ENCODE peak calls at places on chromosome 16, in eight cellular contexts. One of them, this sample, is unnamed.

GRCh38 chr16:50684823-50685455 is 3.8 kb upstream of the SNX20 start:
- DNase-seq in left lung: peak
- DNase-seq in testis: no peak
- DNase-seq in GM23248: no peak
- DNase-seq in body of pancreas: no peak
- DNase-seq in spleen: no peak
- DNase-seq in CD8-positive, alpha-beta memory T cell: no peak
- DNase-seq in iPS DF 6.9: no peak
- DNase-seq in this sample: no peak

GRCh38 chr16:7218936-7219335 is 113.7 kb upstream of the RBFOX1 start:
- DNase-seq in body of pancreas: no peak
- DNase-seq in GM23248: no peak
- DNase-seq in left lung: no peak
- DNase-seq in spleen: no peak
- DNase-seq in iPS DF 6.9: no peak
- DNase-seq in CD8-positive, alpha-beta memory T cell: no peak
- DNase-seq in testis: no peak
- DNase-seq in this sample: no peak

GRCh38 chr16:54627616-54628015 is 303.0 kb upstream of the IRX5 start:
- DNase-seq in CD8-positive, alpha-beta memory T cell: no peak
- DNase-seq in iPS DF 6.9: no peak
- DNase-seq in testis: no peak
- DNase-seq in GM23248: peak
- DNase-seq in left lung: no peak
- DNase-seq in spleen: no peak
- DNase-seq in body of pancreas: no peak
- DNase-seq in this sample: no peak

GRCh38 chr16:23365602-23366240 is 63.6 kb downstream of the SCNN1B start:
- DNase-seq in GM23248: no peak
- DNase-seq in left lung: no peak
- DNase-seq in iPS DF 6.9: no peak
- DNase-seq in CD8-positive, alpha-beta memory T cell: no peak
- DNase-seq in testis: no peak
- DNase-seq in spleen: no peak
- DNase-seq in body of pancreas: peak
- DNase-seq in this sample: no peak

GRCh38 chr16:1870365-1871082 is 1.4 kb downstream of the MEIOB start:
- DNase-seq in testis: no peak
- DNase-seq in CD8-positive, alpha-beta memory T cell: no peak
- DNase-seq in iPS DF 6.9: no peak
- DNase-seq in body of pancreas: no peak
- DNase-seq in GM23248: peak
- DNase-seq in left lung: no peak
- DNase-seq in spleen: no peak
- DNase-seq in this sample: peak

GRCh38 chr16:68503334-68503733 is 35.8 kb upstream of the ZFP90 start:
- DNase-seq in GM23248: peak
- DNase-seq in left lung: no peak
- DNase-seq in testis: no peak
- DNase-seq in body of pancreas: no peak
- DNase-seq in spleen: no peak
- DNase-seq in CD8-positive, alpha-beta memory T cell: no peak
- DNase-seq in iPS DF 6.9: no peak
- DNase-seq in this sample: no peak

GRCh38 chr16:20799599-20799998 is 6.7 kb downstream of the ERI2 start:
- DNase-seq in left lung: no peak
- DNase-seq in CD8-positive, alpha-beta memory T cell: peak
- DNase-seq in spleen: no peak
- DNase-seq in GM23248: peak
- DNase-seq in testis: no peak
- DNase-seq in body of pancreas: no peak
- DNase-seq in iPS DF 6.9: no peak
- DNase-seq in this sample: no peak

GRCh38 chr16:84244728-84245127 is 4.9 kb upstream of the KCNG4 start:
- DNase-seq in CD8-positive, alpha-beta memory T cell: no peak
- DNase-seq in spleen: no peak
- DNase-seq in iPS DF 6.9: no peak
- DNase-seq in left lung: no peak
- DNase-seq in body of pancreas: no peak
- DNase-seq in GM23248: no peak
- DNase-seq in testis: no peak
- DNase-seq in this sample: no peak

GRCh38 chr16:12009922-12010321 is 33.4 kb downstream of the SNX29 start:
- DNase-seq in GM23248: no peak
- DNase-seq in left lung: no peak
- DNase-seq in CD8-positive, alpha-beta memory T cell: no peak
- DNase-seq in body of pancreas: no peak
- DNase-seq in testis: no peak
- DNase-seq in iPS DF 6.9: no peak
- DNase-seq in spleen: no peak
- DNase-seq in this sample: no peak

GRCh38 chr16:12613131-12613991 is 190.3 kb downstream of the CPPED1 start:
- DNase-seq in testis: no peak
- DNase-seq in body of pancreas: no peak
- DNase-seq in spleen: no peak
- DNase-seq in CD8-positive, alpha-beta memory T cell: no peak
- DNase-seq in GM23248: peak
- DNase-seq in left lung: no peak
- DNase-seq in iPS DF 6.9: peak
- DNase-seq in this sample: peak

GRCh38 chr16:67185003-67185865 is 1.5 kb upstream of the MATCAP1 start:
- DNase-seq in GM23248: peak
- DNase-seq in body of pancreas: peak
- DNase-seq in left lung: peak
- DNase-seq in testis: peak
- DNase-seq in spleen: peak
- DNase-seq in iPS DF 6.9: no peak
- DNase-seq in CD8-positive, alpha-beta memory T cell: peak
- DNase-seq in this sample: no peak

GRCh38 chr16:66045626-66046025 is 320.9 kb upstream of the CDH5 start:
- DNase-seq in body of pancreas: no peak
- DNase-seq in CD8-positive, alpha-beta memory T cell: no peak
- DNase-seq in spleen: no peak
- DNase-seq in left lung: no peak
- DNase-seq in iPS DF 6.9: no peak
- DNase-seq in GM23248: peak
- DNase-seq in testis: no peak
- DNase-seq in this sample: no peak

GRCh38 chr16:11420895-11421294 is 75.6 kb downstream of the RMI2 start:
- DNase-seq in testis: no peak
- DNase-seq in left lung: peak
- DNase-seq in CD8-positive, alpha-beta memory T cell: no peak
- DNase-seq in iPS DF 6.9: no peak
- DNase-seq in spleen: no peak
- DNase-seq in body of pancreas: no peak
- DNase-seq in GM23248: no peak
- DNase-seq in this sample: no peak

GRCh38 chr16:10180771-10181163 is 1.5 kb downstream of the GRIN2A start:
- DNase-seq in CD8-positive, alpha-beta memory T cell: no peak
- DNase-seq in testis: peak
- DNase-seq in body of pancreas: peak
- DNase-seq in iPS DF 6.9: no peak
- DNase-seq in left lung: peak
- DNase-seq in spleen: peak
- DNase-seq in GM23248: peak
- DNase-seq in this sample: no peak

GRCh38 chr16:78925071-78925714 is 675.3 kb downstream of the MAF start:
- DNase-seq in spleen: no peak
- DNase-seq in iPS DF 6.9: peak
- DNase-seq in body of pancreas: peak
- DNase-seq in GM23248: peak
- DNase-seq in left lung: no peak
- DNase-seq in testis: peak
- DNase-seq in CD8-positive, alpha-beta memory T cell: peak
- DNase-seq in this sample: no peak

GRCh38 chr16:25014500-25015147 is 545 bp downstream of the ARHGAP17 start:
- DNase-seq in iPS DF 6.9: no peak
- DNase-seq in testis: peak
- DNase-seq in CD8-positive, alpha-beta memory T cell: peak
- DNase-seq in spleen: peak
- DNase-seq in body of pancreas: peak
- DNase-seq in GM23248: peak
- DNase-seq in left lung: peak
- DNase-seq in this sample: no peak

GRCh38 chr16:57763290-57764005 is 27.9 kb downstream of the KATNB1 start:
- DNase-seq in left lung: peak
- DNase-seq in GM23248: no peak
- DNase-seq in testis: no peak
- DNase-seq in body of pancreas: no peak
- DNase-seq in CD8-positive, alpha-beta memory T cell: no peak
- DNase-seq in iPS DF 6.9: no peak
- DNase-seq in spleen: no peak
- DNase-seq in this sample: no peak
- H3K27ac ChIP-seq in left lung: no peak
- H3K27ac ChIP-seq in GM23248: no peak
- H3K27ac ChIP-seq in testis: no peak
- H3K27ac ChIP-seq in body of pancreas: no peak
- H3K27ac ChIP-seq in CD8-positive, alpha-beta memory T cell: no peak
- H3K27ac ChIP-seq in iPS DF 6.9: no peak
- H3K27ac ChIP-seq in spleen: no peak
- H3K27ac ChIP-seq in this sample: peak

DNA sequence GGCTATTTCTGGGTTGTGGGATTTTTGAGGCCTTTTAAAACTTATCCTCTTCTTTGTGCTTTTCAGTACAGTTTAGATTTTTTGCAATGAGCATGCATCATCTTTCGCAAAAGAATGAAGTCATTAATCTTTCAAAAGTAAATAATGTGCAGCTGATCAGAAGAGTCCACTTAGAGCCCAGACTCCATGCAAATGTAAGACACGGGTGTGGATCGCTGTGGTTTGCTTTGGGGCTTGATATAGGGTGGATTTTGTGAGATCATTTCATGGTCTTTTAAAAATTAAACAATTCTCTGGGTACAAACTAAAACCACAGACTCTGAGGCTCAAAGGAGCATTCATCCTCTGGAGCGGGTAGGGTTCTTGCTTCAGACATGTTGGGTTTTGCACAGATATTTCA is 129.5 kb upstream of the PLCG2 start:
- DNase-seq in GM23248: no peak
- DNase-seq in iPS DF 6.9: no peak
- DNase-seq in body of pancreas: no peak
- DNase-seq in spleen: no peak
- DNase-seq in left lung: no peak
- DNase-seq in CD8-positive, alpha-beta memory T cell: no peak
- DNase-seq in testis: no peak
- DNase-seq in this sample: no peak
- H3K27ac ChIP-seq in GM23248: no peak
- H3K27ac ChIP-seq in iPS DF 6.9: no peak
- H3K27ac ChIP-seq in body of pancreas: no peak
- H3K27ac ChIP-seq in spleen: no peak
- H3K27ac ChIP-seq in left lung: peak
- H3K27ac ChIP-seq in CD8-positive, alpha-beta memory T cell: no peak
- H3K27ac ChIP-seq in testis: no peak
- H3K27ac ChIP-seq in this sample: no peak

DNA sequence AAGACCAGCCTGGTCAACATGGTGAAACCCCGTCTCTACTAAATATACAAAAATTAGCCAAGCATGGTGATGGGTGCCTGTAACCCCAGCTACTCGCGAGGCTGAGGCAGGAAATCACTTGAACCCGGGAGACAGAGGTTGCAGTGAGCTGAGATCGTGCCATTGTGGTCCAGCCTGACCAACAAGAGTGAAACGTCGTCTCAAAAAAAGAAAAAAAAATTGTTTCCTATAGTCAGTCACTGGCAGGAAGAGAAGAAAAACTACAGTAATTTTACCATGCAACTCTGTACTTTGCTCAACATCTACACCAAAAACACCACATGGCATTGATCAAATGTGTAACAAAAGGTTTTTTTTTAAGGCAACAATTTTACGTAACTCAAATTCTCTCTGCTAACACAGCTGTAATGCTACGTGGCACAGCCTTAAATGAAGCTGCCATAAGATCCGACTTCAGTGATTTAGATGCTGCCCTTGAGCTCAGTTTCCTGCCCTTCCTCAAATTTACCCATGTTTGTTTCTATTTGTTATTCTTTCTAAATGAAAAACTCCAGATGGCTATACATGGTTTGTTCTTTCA is 40.2 kb downstream of the CNOT1 start:
- DNase-seq in left lung: no peak
- DNase-seq in iPS DF 6.9: no peak
- DNase-seq in body of pancreas: no peak
- DNase-seq in testis: no peak
- DNase-seq in spleen: no peak
- DNase-seq in GM23248: peak
- DNase-seq in CD8-positive, alpha-beta memory T cell: no peak
- DNase-seq in this sample: no peak
- H3K27ac ChIP-seq in left lung: no peak
- H3K27ac ChIP-seq in iPS DF 6.9: no peak
- H3K27ac ChIP-seq in body of pancreas: no peak
- H3K27ac ChIP-seq in testis: no peak
- H3K27ac ChIP-seq in spleen: peak
- H3K27ac ChIP-seq in GM23248: peak
- H3K27ac ChIP-seq in CD8-positive, alpha-beta memory T cell: no peak
- H3K27ac ChIP-seq in this sample: no peak

GRCh38 chr16:27638833-27639587 is 89.1 kb downstream of the KATNIP start:
- DNase-seq in spleen: no peak
- DNase-seq in GM23248: no peak
- DNase-seq in CD8-positive, alpha-beta memory T cell: no peak
- DNase-seq in left lung: no peak
- DNase-seq in iPS DF 6.9: no peak
- DNase-seq in testis: no peak
- DNase-seq in body of pancreas: no peak
- DNase-seq in this sample: peak

GRCh38 chr16:27641260-27641659 is 91.3 kb downstream of the KATNIP start:
- DNase-seq in CD8-positive, alpha-beta memory T cell: no peak
- DNase-seq in spleen: no peak
- DNase-seq in testis: peak
- DNase-seq in GM23248: no peak
- DNase-seq in body of pancreas: no peak
- DNase-seq in left lung: no peak
- DNase-seq in iPS DF 6.9: no peak
- DNase-seq in this sample: no peak

GRCh38 chr16:27642753-27643152 is 92.8 kb downstream of the KATNIP start:
- DNase-seq in body of pancreas: no peak
- DNase-seq in spleen: no peak
- DNase-seq in GM23248: peak
- DNase-seq in CD8-positive, alpha-beta memory T cell: no peak
- DNase-seq in testis: peak
- DNase-seq in left lung: no peak
- DNase-seq in iPS DF 6.9: no peak
- DNase-seq in this sample: no peak

GRCh38 chr16:27640277-27640600 is 90.3 kb downstream of the KATNIP start:
- DNase-seq in left lung: no peak
- DNase-seq in body of pancreas: no peak
- DNase-seq in GM23248: no peak
- DNase-seq in testis: no peak
- DNase-seq in CD8-positive, alpha-beta memory T cell: no peak
- DNase-seq in spleen: no peak
- DNase-seq in iPS DF 6.9: no peak
- DNase-seq in this sample: peak

GRCh38 chr16:27639588-27640276 is 89.8 kb downstream of the KATNIP start:
- DNase-seq in CD8-positive, alpha-beta memory T cell: no peak
- DNase-seq in left lung: no peak
- DNase-seq in spleen: no peak
- DNase-seq in testis: peak
- DNase-seq in GM23248: peak
- DNase-seq in iPS DF 6.9: peak
- DNase-seq in body of pancreas: no peak
- DNase-seq in this sample: peak
- H3K27ac ChIP-seq in CD8-positive, alpha-beta memory T cell: no peak
- H3K27ac ChIP-seq in left lung: no peak
- H3K27ac ChIP-seq in spleen: no peak
- H3K27ac ChIP-seq in testis: no peak
- H3K27ac ChIP-seq in GM23248: no peak
- H3K27ac ChIP-seq in iPS DF 6.9: no peak
- H3K27ac ChIP-seq in body of pancreas: no peak
- H3K27ac ChIP-seq in this sample: peak

This sample was measured in epithelial cell of prostate.